ENCODE peak calls at places on chromosomes 4 and X, in six cellular contexts. One of them, this sample, is unnamed.

GRCh38 chr4:7649741-7650531 is 215.2 kb upstream of the PSAPL1 start:
- DNase-seq in EH: peak; percentile 99
- DNase-seq in RWPE1: peak; percentile 88
- DNase-seq in cardiac muscle cell: peak; percentile 65
- DNase-seq in astrocyte of the cerebellum: peak; percentile 69
- DNase-seq in T-helper 2 cell: no peak
- DNase-seq in this sample: no peak

GRCh38 chr4:46123872-46124755 is at the start of gene GABRG1:
- DNase-seq in EH: no peak
- DNase-seq in RWPE1: no peak
- DNase-seq in cardiac muscle cell: no peak
- DNase-seq in astrocyte of the cerebellum: no peak
- DNase-seq in T-helper 2 cell: no peak
- DNase-seq in this sample: peak; percentile 5

GRCh38 chrX:115372026-115372610 is 82.6 kb downstream of the LUZP4 start:
- DNase-seq in EH: peak; percentile 78
- DNase-seq in RWPE1: peak; percentile 22
- DNase-seq in cardiac muscle cell: peak; percentile 73
- DNase-seq in astrocyte of the cerebellum: no peak
- DNase-seq in T-helper 2 cell: no peak
- DNase-seq in this sample: peak; percentile 73

GRCh38 chrX:2511326-2511725 is 10.6 kb upstream of the DHRSX start:
- DNase-seq in EH: no peak
- DNase-seq in RWPE1: no peak
- DNase-seq in cardiac muscle cell: no peak
- DNase-seq in astrocyte of the cerebellum: no peak
- DNase-seq in T-helper 2 cell: no peak
- DNase-seq in this sample: no peak

GRCh38 chr4:33780952-33781655 is 2463.2 kb downstream of the ARAP2 start:
- DNase-seq in EH: peak; percentile 82
- DNase-seq in RWPE1: peak; percentile 26
- DNase-seq in cardiac muscle cell: peak; percentile 51
- DNase-seq in astrocyte of the cerebellum: peak; percentile 5
- DNase-seq in T-helper 2 cell: no peak
- DNase-seq in this sample: no peak

GRCh38 chr4:139685180-139685579 is 19.6 kb downstream of the MGST2 start:
- DNase-seq in EH: no peak
- DNase-seq in RWPE1: no peak
- DNase-seq in cardiac muscle cell: no peak
- DNase-seq in astrocyte of the cerebellum: no peak
- DNase-seq in T-helper 2 cell: no peak
- DNase-seq in this sample: no peak

GRCh38 chr4:8052160-8052691 is 106.4 kb downstream of the ABLIM2 start:
- DNase-seq in EH: no peak
- DNase-seq in RWPE1: no peak
- DNase-seq in cardiac muscle cell: no peak
- DNase-seq in astrocyte of the cerebellum: no peak
- DNase-seq in T-helper 2 cell: no peak
- DNase-seq in this sample: no peak

GRCh38 chr4:77601614-77602187 is 3.9 kb upstream of the CXCL13 start:
- DNase-seq in EH: no peak
- DNase-seq in RWPE1: no peak
- DNase-seq in cardiac muscle cell: no peak
- DNase-seq in astrocyte of the cerebellum: no peak
- DNase-seq in T-helper 2 cell: no peak
- DNase-seq in this sample: no peak

GRCh38 chrX:53682885-53683555 is 3.5 kb downstream of the HUWE1 start:
- DNase-seq in EH: peak; percentile 73
- DNase-seq in RWPE1: no peak
- DNase-seq in cardiac muscle cell: peak; percentile 59
- DNase-seq in astrocyte of the cerebellum: no peak
- DNase-seq in T-helper 2 cell: peak; percentile 21
- DNase-seq in this sample: peak; percentile 55

GRCh38 chr4:8090312-8090711 is 68.3 kb downstream of the ABLIM2 start:
- DNase-seq in EH: peak; percentile 41
- DNase-seq in RWPE1: peak; percentile 41
- DNase-seq in cardiac muscle cell: peak; percentile 46
- DNase-seq in astrocyte of the cerebellum: no peak
- DNase-seq in T-helper 2 cell: no peak
- DNase-seq in this sample: no peak

GRCh38 chrX:139058831-139059495 is 347.4 kb upstream of the FGF13 start:
- DNase-seq in EH: no peak
- DNase-seq in RWPE1: peak; percentile 19
- DNase-seq in cardiac muscle cell: no peak
- DNase-seq in astrocyte of the cerebellum: peak; percentile 41
- DNase-seq in T-helper 2 cell: no peak
- DNase-seq in this sample: peak; percentile 16

GRCh38 chr4:147044241-147044640 is 98.6 kb upstream of the TTC29 start:
- DNase-seq in EH: no peak
- DNase-seq in RWPE1: no peak
- DNase-seq in cardiac muscle cell: no peak
- DNase-seq in astrocyte of the cerebellum: no peak
- DNase-seq in T-helper 2 cell: no peak
- DNase-seq in this sample: no peak

GRCh38 chrX:13469963-13470679 is 99.3 kb upstream of the EGFL6 start:
- DNase-seq in EH: peak; percentile 82
- DNase-seq in RWPE1: peak; percentile 9
- DNase-seq in cardiac muscle cell: peak; percentile 23
- DNase-seq in astrocyte of the cerebellum: no peak
- DNase-seq in T-helper 2 cell: no peak
- DNase-seq in this sample: no peak

GRCh38 chr4:1543976-1544375 is 137.7 kb upstream of the NKX1-1 start:
- DNase-seq in EH: no peak
- DNase-seq in RWPE1: no peak
- DNase-seq in cardiac muscle cell: no peak
- DNase-seq in astrocyte of the cerebellum: no peak
- DNase-seq in T-helper 2 cell: no peak
- DNase-seq in this sample: no peak

GRCh38 chrX:13598877-13599276 is 29.5 kb downstream of the EGFL6 start:
- DNase-seq in EH: no peak
- DNase-seq in RWPE1: no peak
- DNase-seq in cardiac muscle cell: peak; percentile 6
- DNase-seq in astrocyte of the cerebellum: no peak
- DNase-seq in T-helper 2 cell: no peak
- DNase-seq in this sample: no peak

GRCh38 chrX:154918060-154918483 is 31.9 kb downstream of the F8A1 start:
- DNase-seq in EH: peak; percentile 86
- DNase-seq in RWPE1: peak; percentile 41
- DNase-seq in cardiac muscle cell: peak; percentile 89
- DNase-seq in astrocyte of the cerebellum: peak; percentile 70
- DNase-seq in T-helper 2 cell: no peak
- DNase-seq in this sample: peak; percentile 65

GRCh38 chrX:40931921-40932320 is 153.3 kb upstream of the USP9X start:
- DNase-seq in EH: peak; percentile 40
- DNase-seq in RWPE1: no peak
- DNase-seq in cardiac muscle cell: no peak
- DNase-seq in astrocyte of the cerebellum: no peak
- DNase-seq in T-helper 2 cell: no peak
- DNase-seq in this sample: no peak

GRCh38 chrX:52874661-52875060 is 6.8 kb upstream of the XAGE3 start:
- DNase-seq in EH: no peak
- DNase-seq in RWPE1: no peak
- DNase-seq in cardiac muscle cell: no peak
- DNase-seq in astrocyte of the cerebellum: no peak
- DNase-seq in T-helper 2 cell: no peak
- DNase-seq in this sample: no peak

GRCh38 chr4:173696011-173696410 is 166.0 kb upstream of the HAND2 start:
- DNase-seq in EH: no peak
- DNase-seq in RWPE1: no peak
- DNase-seq in cardiac muscle cell: no peak
- DNase-seq in astrocyte of the cerebellum: no peak
- DNase-seq in T-helper 2 cell: no peak
- DNase-seq in this sample: no peak

GRCh38 chr4:1764670-1765069 is 28.4 kb upstream of the FGFR3 start:
- DNase-seq in EH: no peak
- DNase-seq in RWPE1: no peak
- DNase-seq in cardiac muscle cell: no peak
- DNase-seq in astrocyte of the cerebellum: no peak
- DNase-seq in T-helper 2 cell: no peak
- DNase-seq in this sample: no peak

GRCh38 chr4:142121951-142122350 is 485.6 kb downstream of the IL15 start:
- DNase-seq in EH: peak; percentile 13
- DNase-seq in RWPE1: no peak
- DNase-seq in cardiac muscle cell: peak; percentile 31
- DNase-seq in astrocyte of the cerebellum: no peak
- DNase-seq in T-helper 2 cell: no peak
- DNase-seq in this sample: no peak

GRCh38 chr4:158008551-158009218 is 164.1 kb downstream of the GASK1B start:
- DNase-seq in EH: peak; percentile 50
- DNase-seq in RWPE1: no peak
- DNase-seq in cardiac muscle cell: peak; percentile 84
- DNase-seq in astrocyte of the cerebellum: peak; percentile 57
- DNase-seq in T-helper 2 cell: no peak
- DNase-seq in this sample: no peak

GRCh38 chr4:86935499-86935832 is 655 bp downstream of the AFF1 start:
- DNase-seq in EH: no peak
- DNase-seq in RWPE1: no peak
- DNase-seq in cardiac muscle cell: no peak
- DNase-seq in astrocyte of the cerebellum: no peak
- DNase-seq in T-helper 2 cell: no peak
- DNase-seq in this sample: no peak

GRCh38 chr4:8729408-8730149 is 137.0 kb downstream of the CPZ start:
- DNase-seq in EH: no peak
- DNase-seq in RWPE1: no peak
- DNase-seq in cardiac muscle cell: no peak
- DNase-seq in astrocyte of the cerebellum: no peak
- DNase-seq in T-helper 2 cell: no peak
- DNase-seq in this sample: no peak

GRCh38 chr4:44157611-44158277 is 290.9 kb downstream of the KCTD8 start:
- DNase-seq in EH: no peak
- DNase-seq in RWPE1: peak; percentile 27
- DNase-seq in cardiac muscle cell: no peak
- DNase-seq in astrocyte of the cerebellum: peak; percentile 57
- DNase-seq in T-helper 2 cell: no peak
- DNase-seq in this sample: peak; percentile 46

GRCh38 chrX:134172588-134173259 is 64.3 kb upstream of the CCDC160 start:
- DNase-seq in EH: peak; percentile 3
- DNase-seq in RWPE1: peak; percentile 5
- DNase-seq in cardiac muscle cell: peak; percentile 8
- DNase-seq in astrocyte of the cerebellum: no peak
- DNase-seq in T-helper 2 cell: peak; percentile 14
- DNase-seq in this sample: peak; percentile 27

GRCh38 chr4:89277412-89277811 is 30.2 kb downstream of the GPRIN3 start:
- DNase-seq in EH: peak; percentile 7
- DNase-seq in RWPE1: no peak
- DNase-seq in cardiac muscle cell: no peak
- DNase-seq in astrocyte of the cerebellum: no peak
- DNase-seq in T-helper 2 cell: no peak
- DNase-seq in this sample: no peak

GRCh38 chr4:7391637-7392437 is 42.9 kb downstream of the PSAPL1 start:
- DNase-seq in EH: no peak
- DNase-seq in RWPE1: no peak
- DNase-seq in cardiac muscle cell: no peak
- DNase-seq in astrocyte of the cerebellum: no peak
- DNase-seq in T-helper 2 cell: no peak
- DNase-seq in this sample: no peak

GRCh38 chrX:41238543-41238942 is 95.4 kb upstream of the DDX3X start:
- DNase-seq in EH: peak; percentile 73
- DNase-seq in RWPE1: peak; percentile 29
- DNase-seq in cardiac muscle cell: peak; percentile 61
- DNase-seq in astrocyte of the cerebellum: no peak
- DNase-seq in T-helper 2 cell: no peak
- DNase-seq in this sample: no peak

GRCh38 chr4:84258905-84259830 is 239.9 kb downstream of the NKX6-1 start:
- DNase-seq in EH: peak; percentile 35
- DNase-seq in RWPE1: no peak
- DNase-seq in cardiac muscle cell: peak; percentile 21
- DNase-seq in astrocyte of the cerebellum: peak; percentile 6
- DNase-seq in T-helper 2 cell: no peak
- DNase-seq in this sample: peak; percentile 50

GRCh38 chr4:71231073-71231752 is 107.6 kb upstream of the SLC4A4 start:
- DNase-seq in EH: peak; percentile 69
- DNase-seq in RWPE1: no peak
- DNase-seq in cardiac muscle cell: peak; percentile 62
- DNase-seq in astrocyte of the cerebellum: no peak
- DNase-seq in T-helper 2 cell: no peak
- DNase-seq in this sample: peak; percentile 33

GRCh38 chrX:154294791-154295580 is at the start of gene TEX28:
- DNase-seq in EH: no peak
- DNase-seq in RWPE1: no peak
- DNase-seq in cardiac muscle cell: no peak
- DNase-seq in astrocyte of the cerebellum: no peak
- DNase-seq in T-helper 2 cell: no peak
- DNase-seq in this sample: no peak

GRCh38 chr4:80071643-80072606 is 1.1 kb downstream of the ANTXR2 start:
- DNase-seq in EH: peak; percentile 38
- DNase-seq in RWPE1: peak; percentile 38
- DNase-seq in cardiac muscle cell: peak; percentile 49
- DNase-seq in astrocyte of the cerebellum: no peak
- DNase-seq in T-helper 2 cell: peak; percentile 48
- DNase-seq in this sample: peak; percentile 49

GRCh38 chr4:135775909-135776308 is 1574.3 kb upstream of the PABPC4L start:
- DNase-seq in EH: no peak
- DNase-seq in RWPE1: no peak
- DNase-seq in cardiac muscle cell: no peak
- DNase-seq in astrocyte of the cerebellum: no peak
- DNase-seq in T-helper 2 cell: no peak
- DNase-seq in this sample: no peak

GRCh38 chrX:103811858-103812257 is 20.2 kb downstream of the RAB9B start:
- DNase-seq in EH: no peak
- DNase-seq in RWPE1: no peak
- DNase-seq in cardiac muscle cell: no peak
- DNase-seq in astrocyte of the cerebellum: no peak
- DNase-seq in T-helper 2 cell: no peak
- DNase-seq in this sample: peak; percentile 26

GRCh38 chr4:99815597-99816011 is 1.0 kb upstream of the DAPP1 start:
- DNase-seq in EH: no peak
- DNase-seq in RWPE1: peak; percentile 79
- DNase-seq in cardiac muscle cell: peak; percentile 10
- DNase-seq in astrocyte of the cerebellum: no peak
- DNase-seq in T-helper 2 cell: no peak
- DNase-seq in this sample: peak; percentile 59

GRCh38 chr4:8330821-8331566 is 61.4 kb downstream of the HTRA3 start:
- DNase-seq in EH: no peak
- DNase-seq in RWPE1: no peak
- DNase-seq in cardiac muscle cell: peak; percentile 63
- DNase-seq in astrocyte of the cerebellum: no peak
- DNase-seq in T-helper 2 cell: no peak
- DNase-seq in this sample: no peak

GRCh38 chr4:119113033-119113655 is 22.5 kb upstream of the MYOZ2 start:
- DNase-seq in EH: peak; percentile 95
- DNase-seq in RWPE1: peak; percentile 87
- DNase-seq in cardiac muscle cell: peak; percentile 92
- DNase-seq in astrocyte of the cerebellum: peak; percentile 89
- DNase-seq in T-helper 2 cell: no peak
- DNase-seq in this sample: peak; percentile 49